ENCODE peak calls at places on chromosomes 3 and 15, in seven cellular contexts. One of them, this sample, is unnamed.
A peak's percentile ranks its signal among the peaks of the same experiment; 100 is the strongest.

GRCh38 chr3:160564949-160565441 is 376 bp downstream of the KPNA4 start:
- DNase-seq in astrocyte of the spinal cord: peak; percentile 67
- DNase-seq in coronary artery: no peak
- DNase-seq in neuronal stem cell: peak; percentile 61
- DNase-seq in psoas muscle: peak; percentile 74
- DNase-seq in AG04450: no peak
- DNase-seq in SK-N-SH: peak; percentile 81
- DNase-seq in this sample: peak; percentile 49

GRCh38 chr15:62066663-62067447 is at the start of gene C2CD4A:
- DNase-seq in AG04450: no peak
- DNase-seq in astrocyte of the spinal cord: peak; percentile 55
- DNase-seq in coronary artery: no peak
- DNase-seq in psoas muscle: peak; percentile 59
- DNase-seq in neuronal stem cell: peak; percentile 49
- DNase-seq in SK-N-SH: no peak
- DNase-seq in this sample: peak; percentile 56

GRCh38 chr3:94162700-94163099 is 99.8 kb downstream of the NSUN3 start:
- DNase-seq in coronary artery: no peak
- DNase-seq in neuronal stem cell: no peak
- DNase-seq in SK-N-SH: no peak
- DNase-seq in psoas muscle: no peak
- DNase-seq in AG04450: no peak
- DNase-seq in astrocyte of the spinal cord: peak; percentile 62
- DNase-seq in this sample: no peak

GRCh38 chr3:64276131-64276530 is 50.9 kb upstream of the PRICKLE2 start:
- DNase-seq in SK-N-SH: no peak
- DNase-seq in astrocyte of the spinal cord: no peak
- DNase-seq in psoas muscle: no peak
- DNase-seq in coronary artery: no peak
- DNase-seq in neuronal stem cell: no peak
- DNase-seq in AG04450: no peak
- DNase-seq in this sample: no peak

GRCh38 chr3:55492976-55493375 is 5.9 kb upstream of the WNT5A start:
- DNase-seq in coronary artery: no peak
- DNase-seq in psoas muscle: no peak
- DNase-seq in SK-N-SH: no peak
- DNase-seq in astrocyte of the spinal cord: no peak
- DNase-seq in neuronal stem cell: no peak
- DNase-seq in AG04450: no peak
- DNase-seq in this sample: no peak

GRCh38 chr3:71069797-71070196 is 513.7 kb downstream of the FOXP1 start:
- DNase-seq in SK-N-SH: peak; percentile 56
- DNase-seq in AG04450: no peak
- DNase-seq in neuronal stem cell: peak; percentile 27
- DNase-seq in psoas muscle: peak; percentile 46
- DNase-seq in astrocyte of the spinal cord: no peak
- DNase-seq in coronary artery: peak; percentile 79
- DNase-seq in this sample: peak; percentile 63

GRCh38 chr3:12002912-12003311 is 1.3 kb upstream of the SYN2 start:
- DNase-seq in neuronal stem cell: no peak
- DNase-seq in psoas muscle: no peak
- DNase-seq in astrocyte of the spinal cord: no peak
- DNase-seq in SK-N-SH: no peak
- DNase-seq in AG04450: no peak
- DNase-seq in coronary artery: no peak
- DNase-seq in this sample: no peak

GRCh38 chr3:78507196-78507984 is 1260.4 kb downstream of the ROBO1 start:
- DNase-seq in AG04450: no peak
- DNase-seq in coronary artery: no peak
- DNase-seq in psoas muscle: no peak
- DNase-seq in astrocyte of the spinal cord: no peak
- DNase-seq in SK-N-SH: no peak
- DNase-seq in neuronal stem cell: no peak
- DNase-seq in this sample: no peak

GRCh38 chr3:36796896-36797295 is 32.5 kb upstream of the DCLK3 start:
- DNase-seq in astrocyte of the spinal cord: peak; percentile 29
- DNase-seq in SK-N-SH: no peak
- DNase-seq in coronary artery: no peak
- DNase-seq in neuronal stem cell: no peak
- DNase-seq in AG04450: no peak
- DNase-seq in psoas muscle: no peak
- DNase-seq in this sample: no peak

GRCh38 chr15:25441111-25441510 is 2.3 kb upstream of the UBE3A start:
- DNase-seq in astrocyte of the spinal cord: no peak
- DNase-seq in psoas muscle: no peak
- DNase-seq in AG04450: no peak
- DNase-seq in SK-N-SH: no peak
- DNase-seq in coronary artery: no peak
- DNase-seq in neuronal stem cell: no peak
- DNase-seq in this sample: no peak

DNA sequence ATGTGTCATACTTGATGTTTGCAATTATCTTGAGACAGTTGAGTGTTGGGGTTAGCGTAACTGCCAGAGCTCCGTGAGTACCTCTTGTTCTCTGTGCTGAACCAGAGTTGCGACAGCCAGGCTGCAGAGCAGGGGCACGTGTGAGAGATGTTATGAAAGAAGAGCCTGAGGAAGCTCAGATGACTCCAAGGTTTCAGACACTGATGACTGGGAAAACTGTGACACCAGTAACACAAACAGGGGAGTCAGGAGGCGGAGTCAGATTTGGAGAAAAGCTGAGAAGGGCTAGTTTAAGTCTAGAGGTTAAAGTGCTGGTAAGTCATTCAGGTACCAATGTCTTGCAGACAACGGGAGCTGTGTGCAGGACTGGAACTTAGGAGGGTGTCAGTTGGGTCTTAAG is 45.0 kb downstream of the BLM start:
- DNase-seq in AG04450: no peak
- DNase-seq in neuronal stem cell: no peak
- DNase-seq in SK-N-SH: no peak
- DNase-seq in psoas muscle: peak; percentile 64
- DNase-seq in astrocyte of the spinal cord: peak; percentile 11
- DNase-seq in coronary artery: peak; percentile 77
- DNase-seq in this sample: no peak
- H3K4me3 ChIP-seq in AG04450: no peak overlapping the region
- H3K4me3 ChIP-seq in neuronal stem cell: no peak overlapping the region
- H3K4me3 ChIP-seq in SK-N-SH: no peak overlapping the region
- H3K4me3 ChIP-seq in psoas muscle: no peak overlapping the region
- H3K4me3 ChIP-seq in astrocyte of the spinal cord: no peak overlapping the region
- H3K4me3 ChIP-seq in coronary artery: no peak overlapping the region
- H3K4me3 ChIP-seq in this sample: no peak overlapping the region

DNA sequence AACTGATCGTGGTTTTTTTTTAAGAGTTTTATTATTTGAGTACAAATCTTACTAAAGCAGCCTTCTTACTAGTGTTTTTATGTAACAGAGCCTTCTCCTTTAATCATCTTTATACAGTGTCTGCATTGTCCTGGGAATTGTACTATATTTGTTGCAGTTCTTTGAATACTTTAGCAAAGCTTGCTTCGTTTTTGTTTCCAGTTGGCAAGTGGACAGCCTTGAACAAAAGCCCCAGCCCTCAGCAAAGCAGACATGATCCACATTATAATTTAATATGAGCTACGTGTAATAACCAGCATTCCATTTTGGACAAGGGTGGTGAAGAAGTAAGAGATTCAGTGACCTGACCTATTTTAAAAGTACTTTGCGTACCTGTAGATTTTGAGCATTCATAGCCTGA is 112.2 kb upstream of the FLNB start:
- DNase-seq in coronary artery: no peak
- DNase-seq in SK-N-SH: no peak
- DNase-seq in astrocyte of the spinal cord: no peak
- DNase-seq in neuronal stem cell: no peak
- DNase-seq in psoas muscle: no peak
- DNase-seq in AG04450: no peak
- DNase-seq in this sample: no peak
- H3K4me3 ChIP-seq in coronary artery: no peak overlapping the region
- H3K4me3 ChIP-seq in SK-N-SH: no peak overlapping the region
- H3K4me3 ChIP-seq in astrocyte of the spinal cord: no peak overlapping the region
- H3K4me3 ChIP-seq in neuronal stem cell: no peak overlapping the region
- H3K4me3 ChIP-seq in psoas muscle: peak overlapping the region; percentile 43
- H3K4me3 ChIP-seq in AG04450: no peak overlapping the region
- H3K4me3 ChIP-seq in this sample: no peak overlapping the region

GRCh38 chr3:66195347-66195783 is 25.4 kb upstream of the SLC25A26 start:
- DNase-seq in coronary artery: no peak
- DNase-seq in AG04450: peak; percentile 55
- DNase-seq in astrocyte of the spinal cord: peak; percentile 41
- DNase-seq in SK-N-SH: peak; percentile 87
- DNase-seq in neuronal stem cell: no peak
- DNase-seq in psoas muscle: peak; percentile 44
- DNase-seq in this sample: peak; percentile 78
- H3K4me3 ChIP-seq in coronary artery: peak overlapping the region; percentile 66
- H3K4me3 ChIP-seq in AG04450: peak overlapping the region; percentile 37
- H3K4me3 ChIP-seq in astrocyte of the spinal cord: peak overlapping the region; percentile 26
- H3K4me3 ChIP-seq in SK-N-SH: peak overlapping the region; percentile 47
- H3K4me3 ChIP-seq in neuronal stem cell: no peak overlapping the region
- H3K4me3 ChIP-seq in psoas muscle: peak overlapping the region; percentile 51
- H3K4me3 ChIP-seq in this sample: peak overlapping the region; percentile 65

GRCh38 chr15:55742927-55743614 is at the start of gene PRTG:
- DNase-seq in psoas muscle: peak; percentile 80
- DNase-seq in AG04450: peak; percentile 44
- DNase-seq in astrocyte of the spinal cord: peak; percentile 82
- DNase-seq in coronary artery: peak; percentile 73
- DNase-seq in SK-N-SH: peak; percentile 96
- DNase-seq in neuronal stem cell: peak; percentile 98
- DNase-seq in this sample: peak; percentile 51
- H3K4me3 ChIP-seq in psoas muscle: peak within 1 kb of the TSS; percentile 92
- H3K4me3 ChIP-seq in AG04450: peak within 1 kb of the TSS; percentile 64
- H3K4me3 ChIP-seq in astrocyte of the spinal cord: peak within 1 kb of the TSS; percentile 59
- H3K4me3 ChIP-seq in coronary artery: peak within 1 kb of the TSS; percentile 93
- H3K4me3 ChIP-seq in SK-N-SH: peak within 1 kb of the TSS; percentile 91
- H3K4me3 ChIP-seq in neuronal stem cell: peak within 1 kb of the TSS; percentile 98
- H3K4me3 ChIP-seq in this sample: peak within 1 kb of the TSS; percentile 83

GRCh38 chr3:98039322-98040024 is 4.4 kb upstream of the GABRR3 start:
- DNase-seq in AG04450: peak; percentile 65
- DNase-seq in coronary artery: peak; percentile 75
- DNase-seq in neuronal stem cell: peak; percentile 82
- DNase-seq in astrocyte of the spinal cord: peak; percentile 90
- DNase-seq in SK-N-SH: peak; percentile 42
- DNase-seq in psoas muscle: peak; percentile 28
- DNase-seq in this sample: no peak
- H3K4me3 ChIP-seq in AG04450: peak overlapping the region; percentile 61
- H3K4me3 ChIP-seq in coronary artery: peak overlapping the region; percentile 62
- H3K4me3 ChIP-seq in neuronal stem cell: peak overlapping the region; percentile 36
- H3K4me3 ChIP-seq in astrocyte of the spinal cord: peak overlapping the region; percentile 42
- H3K4me3 ChIP-seq in SK-N-SH: peak overlapping the region; percentile 48
- H3K4me3 ChIP-seq in psoas muscle: peak overlapping the region; percentile 42
- H3K4me3 ChIP-seq in this sample: peak overlapping the region; percentile 51

GRCh38 chr15:69131362-69132215 is 28.8 kb upstream of the GLCE start:
- DNase-seq in coronary artery: no peak
- DNase-seq in astrocyte of the spinal cord: no peak
- DNase-seq in SK-N-SH: no peak
- DNase-seq in neuronal stem cell: no peak
- DNase-seq in AG04450: no peak
- DNase-seq in psoas muscle: no peak
- DNase-seq in this sample: no peak

GRCh38 chr15:69132430-69132829 is 28.0 kb upstream of the GLCE start:
- DNase-seq in astrocyte of the spinal cord: no peak
- DNase-seq in coronary artery: no peak
- DNase-seq in psoas muscle: no peak
- DNase-seq in AG04450: no peak
- DNase-seq in neuronal stem cell: no peak
- DNase-seq in SK-N-SH: no peak
- DNase-seq in this sample: no peak

GRCh38 chr15:69126054-69126469 is 34.4 kb upstream of the GLCE start:
- DNase-seq in psoas muscle: no peak
- DNase-seq in astrocyte of the spinal cord: peak; percentile 95
- DNase-seq in SK-N-SH: no peak
- DNase-seq in AG04450: peak; percentile 78
- DNase-seq in neuronal stem cell: no peak
- DNase-seq in coronary artery: no peak
- DNase-seq in this sample: no peak

GRCh38 chr15:69127226-69127625 is 33.2 kb upstream of the GLCE start:
- DNase-seq in coronary artery: no peak
- DNase-seq in astrocyte of the spinal cord: no peak
- DNase-seq in neuronal stem cell: no peak
- DNase-seq in AG04450: no peak
- DNase-seq in SK-N-SH: no peak
- DNase-seq in psoas muscle: no peak
- DNase-seq in this sample: no peak

DNA sequence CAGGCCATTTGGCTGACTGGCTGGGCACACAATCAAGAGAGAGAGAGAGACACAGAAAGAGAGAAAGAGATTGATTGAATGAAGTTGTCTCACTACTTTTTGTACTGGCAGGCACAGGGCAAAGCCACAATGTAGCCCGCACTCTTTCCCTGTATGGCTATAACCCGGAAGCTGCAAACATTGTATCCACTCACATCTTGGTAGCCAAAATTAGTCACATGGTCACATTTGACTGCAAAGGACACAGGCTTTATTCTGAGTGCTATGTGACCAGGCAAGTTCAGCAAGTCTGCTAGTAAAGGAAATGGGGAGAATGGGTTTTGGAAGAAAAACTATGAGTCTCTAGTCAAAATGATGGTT is 31.4 kb upstream of the GLCE start:
- DNase-seq in coronary artery: no peak
- DNase-seq in SK-N-SH: no peak
- DNase-seq in astrocyte of the spinal cord: no peak
- DNase-seq in psoas muscle: no peak
- DNase-seq in AG04450: no peak
- DNase-seq in neuronal stem cell: no peak
- DNase-seq in this sample: no peak
- H3K4me3 ChIP-seq in coronary artery: no peak overlapping the region
- H3K4me3 ChIP-seq in SK-N-SH: no peak overlapping the region
- H3K4me3 ChIP-seq in astrocyte of the spinal cord: no peak overlapping the region
- H3K4me3 ChIP-seq in psoas muscle: no peak overlapping the region
- H3K4me3 ChIP-seq in AG04450: no peak overlapping the region
- H3K4me3 ChIP-seq in neuronal stem cell: no peak overlapping the region
- H3K4me3 ChIP-seq in this sample: no peak overlapping the region

GRCh38 chr15:77507151-77507847 is 86.6 kb downstream of the HMG20A start:
- DNase-seq in neuronal stem cell: no peak
- DNase-seq in astrocyte of the spinal cord: no peak
- DNase-seq in psoas muscle: peak; percentile 63
- DNase-seq in AG04450: no peak
- DNase-seq in SK-N-SH: no peak
- DNase-seq in coronary artery: no peak
- DNase-seq in this sample: no peak
- H3K4me3 ChIP-seq in neuronal stem cell: no peak overlapping the region
- H3K4me3 ChIP-seq in astrocyte of the spinal cord: no peak overlapping the region
- H3K4me3 ChIP-seq in psoas muscle: peak overlapping the region; percentile 41
- H3K4me3 ChIP-seq in AG04450: no peak overlapping the region
- H3K4me3 ChIP-seq in SK-N-SH: no peak overlapping the region
- H3K4me3 ChIP-seq in coronary artery: peak overlapping the region; percentile 32
- H3K4me3 ChIP-seq in this sample: peak overlapping the region; percentile 34

This sample was measured in dorsolateral prefrontal cortex.